ENCODE peak calls at places on chromosomes 7 and 10, in five cellular contexts. E is IMR-90, L is stomach, V is breast epithelium, H is HCT116. K is an unnamed sample.

GRCh38 chr7:67716729-67717128 is 720.1 kb downstream of the TYW1 start:
- DNase-seq in E (no peak), L (no peak), V (no peak), H (no peak), K (no peak)

GRCh38 chr7:105346138-105346537 is 42.6 kb downstream of the SRPK2 start:
- DNase-seq in E (no peak), L (no peak), V (no peak), H (no peak), K (no peak)

GRCh38 chr10:50033481-50033880 is 34.3 kb upstream of the WASHC2A start:
- DNase-seq in E (peak; percentile 74), L (no peak), V (no peak), H (no peak), K (no peak)

GRCh38 chr7:101271021-101271420 is 26.1 kb upstream of the FIS1 start:
- DNase-seq in E (no peak), L (no peak), V (no peak), H (no peak), K (no peak)

GRCh38 chr7:94247970-94248369 is 146.7 kb upstream of the COL1A2 start:
- DNase-seq in E (no peak), L (no peak), V (no peak), H (no peak), K (no peak)

GRCh38 chr7:134071355-134072331 is 55.5 kb upstream of the LRGUK start:
- DNase-seq in E (no peak), L (no peak), V (no peak), H (no peak), K (peak; percentile 23)

GRCh38 chr7:142859829-142860228 is 5.0 kb downstream of the EPHB6 start:
- DNase-seq in E (peak; percentile 2), L (no peak), V (peak; percentile 75), H (no peak), K (no peak)

GRCh38 chr10:123455861-123456260 is 210.3 kb upstream of the GPR26 start:
- DNase-seq in E (no peak), L (no peak), V (no peak), H (no peak), K (no peak)

GRCh38 chr10:104328916-104329710 is 9.2 kb downstream of the ITPRIP start:
- DNase-seq in E (peak; percentile 97), L (no peak), V (peak; percentile 51), H (peak; percentile 94), K (no peak)

GRCh38 chr10:14253711-14254110 is 77.0 kb downstream of the FRMD4A start:
- DNase-seq in E (no peak), L (no peak), V (no peak), H (no peak), K (no peak)

GRCh38 chr10:70672165-70672992 is at the start of gene ADAMTS14:
- DNase-seq in E (no peak), L (no peak), V (no peak), H (peak; percentile 29), K (peak; percentile 47)

GRCh38 chr7:154862153-154862791 is 140.7 kb downstream of the PAXIP1 start:
- DNase-seq in E (no peak), L (no peak), V (no peak), H (no peak), K (no peak)

GRCh38 chr7:12570148-12570528 is 382 bp upstream of the SCIN start:
- DNase-seq in E (no peak), L (peak; percentile 48), V (no peak), H (no peak), K (no peak)

GRCh38 chr7:37541810-37542443 is 93.3 kb upstream of the ELMO1 start:
- DNase-seq in E (no peak), L (no peak), V (no peak), H (no peak), K (no peak)

GRCh38 chr7:85156661-85157213 is 30.1 kb downstream of the SEMA3D start:
- DNase-seq in E (no peak), L (no peak), V (no peak), H (no peak), K (no peak)

GRCh38 chr10:117228210-117228609 is 12.7 kb upstream of the SLC18A2 start:
- DNase-seq in E (no peak), L (no peak), V (no peak), H (no peak), K (no peak)

GRCh38 chr7:2029936-2030335 is 202.8 kb downstream of the MAD1L1 start:
- DNase-seq in E (no peak), L (no peak), V (no peak), H (no peak), K (no peak)

GRCh38 chr7:5773661-5774086 is 7.8 kb downstream of the RNF216 start:
- DNase-seq in E (peak; percentile 89), L (no peak), V (no peak), H (peak; percentile 90), K (no peak)

GRCh38 chr7:13017325-13017853 is 330.0 kb downstream of the ARL4A start:
- DNase-seq in E (peak; percentile 88), L (no peak), V (no peak), H (peak; percentile 96), K (no peak)

GRCh38 chr7:54833021-54833467 is 74.0 kb upstream of the SEC61G start:
- DNase-seq in E (no peak), L (no peak), V (no peak), H (no peak), K (no peak)

GRCh38 chr7:150453186-150453585 is 2.8 kb downstream of the GIMAP8 start:
- DNase-seq in E (no peak), L (no peak), V (no peak), H (no peak), K (no peak)

GRCh38 chr7:80243425-80243824 is 108.8 kb downstream of the GNAI1 start:
- DNase-seq in E (no peak), L (no peak), V (no peak), H (no peak), K (no peak)

GRCh38 chr10:18505719-18506118 is 145.7 kb downstream of the NSUN6 start:
- DNase-seq in E (peak; percentile 80), L (no peak), V (no peak), H (no peak), K (no peak)

GRCh38 chr7:43454936-43455518 is 127.9 kb upstream of the STK17A start:
- DNase-seq in E (peak; percentile 42), L (no peak), V (no peak), H (peak; percentile 19), K (no peak)

GRCh38 chr7:149074116-149074885 is 16.2 kb downstream of the ZNF786 start:
- DNase-seq in E (no peak), L (no peak), V (no peak), H (no peak), K (no peak)

GRCh38 chr7:149070372-149071140 is 20.0 kb downstream of the ZNF786 start:
- DNase-seq in E (no peak), L (no peak), V (no peak), H (no peak), K (no peak)

GRCh38 chr7:149071641-149072437 is 18.7 kb downstream of the ZNF786 start:
- DNase-seq in E (peak; percentile 5), L (no peak), V (no peak), H (peak; percentile 88), K (no peak)

GRCh38 chr7:149072438-149072775 is 18.1 kb downstream of the ZNF786 start:
- DNase-seq in E (no peak), L (no peak), V (no peak), H (no peak), K (no peak)

DNA sequence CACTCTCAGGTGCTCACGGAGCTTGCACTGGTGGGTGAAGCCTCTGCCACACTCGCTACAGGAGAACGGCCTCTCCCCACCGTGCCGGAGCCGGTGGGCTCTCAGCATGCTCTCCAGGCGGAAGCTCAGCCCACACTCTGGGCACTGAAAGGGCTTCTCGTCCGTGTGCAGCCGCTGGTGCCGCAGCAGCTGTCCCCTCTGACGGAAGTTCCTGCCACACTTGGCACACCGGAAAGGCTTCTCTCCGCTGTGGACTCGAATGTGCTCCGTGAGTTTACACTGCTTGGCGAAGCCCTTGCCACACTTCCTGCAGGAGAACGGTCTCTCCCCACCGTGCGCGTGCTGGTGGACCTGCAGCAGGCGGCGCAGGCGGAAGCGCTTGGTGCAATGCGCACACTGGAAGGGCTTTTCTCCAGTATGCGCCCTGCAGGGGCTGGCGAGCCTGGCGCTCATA is 19.3 kb downstream of the ZNF786 start:
- DNase-seq in E (no peak), L (no peak), V (no peak), H (no peak), K (no peak)
- TF ChIP-seq POLR2A in E (no peak), L (no peak), V (no peak), H (no peak), K (no peak)

GRCh38 chr7:128404826-128405344 is 4.9 kb downstream of the IMPDH1 start:
- DNase-seq in E (peak; percentile 5), L (no peak), V (no peak), H (no peak), K (no peak)

GRCh38 chr7:128404143-128404681 is 5.6 kb downstream of the IMPDH1 start:
- DNase-seq in E (no peak), L (peak; percentile 46), V (no peak), H (no peak), K (no peak)

GRCh38 chr7:128406147-128406985 is 3.4 kb downstream of the IMPDH1 start:
- DNase-seq in E (no peak), L (no peak), V (no peak), H (no peak), K (no peak)

GRCh38 chr7:128406986-128407589 is 2.7 kb downstream of the IMPDH1 start:
- DNase-seq in E (no peak), L (no peak), V (no peak), H (no peak), K (no peak)

GRCh38 chr7:128405345-128406146 is 4.2 kb downstream of the IMPDH1 start:
- DNase-seq in E (peak; percentile 8), L (peak; percentile 55), V (no peak), H (no peak), K (peak; percentile 72)
- TF ChIP-seq POLR2A in E (no peak), L (no peak), V (no peak), H (peak; percentile 54), K (no peak)

GRCh38 chr10:97713828-97714400 is 384 bp downstream of the MARVELD1 start:
- DNase-seq in E (peak; percentile 74), L (peak; percentile 73), V (peak; percentile 66), H (no peak), K (peak; percentile 71)
- TF ChIP-seq POLR2A in E (peak; percentile 2), L (no peak), V (no peak), H (peak; percentile 62), K (peak; percentile 26)

GRCh38 chr7:141631525-141631924 is 70.4 kb downstream of the DENND11 start:
- DNase-seq in E (no peak), L (no peak), V (no peak), H (no peak), K (no peak)

GRCh38 chr7:141634065-141634464 is 67.9 kb downstream of the DENND11 start:
- DNase-seq in E (no peak), L (no peak), V (no peak), H (no peak), K (no peak)

DNA sequence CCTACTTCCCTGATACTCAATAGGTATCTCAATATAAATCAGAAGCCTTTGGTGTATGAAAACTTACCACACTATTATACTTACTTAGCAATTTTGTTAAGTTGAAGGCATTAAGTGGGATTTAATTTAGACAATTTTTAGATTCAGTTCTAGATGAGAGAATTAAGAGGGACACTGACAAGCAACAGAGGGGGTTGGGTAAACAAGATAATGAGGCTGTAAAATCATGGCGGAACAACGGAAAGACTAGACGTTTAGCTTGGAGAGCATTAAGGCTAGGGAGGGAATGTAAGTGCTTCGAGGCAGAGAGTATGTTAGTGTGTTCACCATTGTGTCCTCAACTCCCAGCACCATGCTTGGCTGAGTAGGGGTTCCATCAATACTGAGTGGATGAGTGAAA is 71.3 kb downstream of the DENND11 start:
- DNase-seq in E (no peak), L (no peak), V (no peak), H (no peak), K (no peak)
- TF ChIP-seq POLR2A in E (no peak), L (no peak), V (no peak), H (no peak), K (no peak)

K was measured in GM12892.